ENCODE peak calls at places on chromosomes 2 and 18, in nine cellular contexts. B is fibroblast of lung; H is ovary; Y is GM12892; U is anterior cingulate cortex; T is WTC11; X is psoas muscle; S is activated CD4-positive, alpha-beta T cell treated with anti-CD3 and anti-CD28 coated beads for 36 hours; Z is cardiac fibroblast. P is an unnamed sample.

GRCh38 chr2:9234680-9235387 is 28.2 kb downstream of the ASAP2 start:
- DNase-seq in B (peak), Y (no peak), Z (peak), T (no peak), H (no peak), S (no peak), X (no peak), U (no peak), P (peak)

GRCh38 chr2:241308267-241308666 is 7.2 kb downstream of the HDLBP start:
- DNase-seq in T (no peak), Z (peak), U (no peak), X (no peak), Y (no peak), S (no peak), B (no peak), H (no peak), P (no peak)

GRCh38 chr2:53740170-53740569 is 27.4 kb upstream of the CHAC2 start:
- DNase-seq in S (no peak), Y (no peak), T (no peak), B (peak), Z (peak), X (no peak), H (no peak), U (no peak), P (no peak)

GRCh38 chr2:197306691-197307030 is 3.9 kb downstream of the ANKRD44 start:
- DNase-seq in X (peak), Y (no peak), S (peak), T (no peak), B (no peak), Z (no peak), H (no peak), U (peak), P (no peak)

GRCh38 chr2:101752708-101753107 is 55.2 kb downstream of the MAP4K4 start:
- DNase-seq in H (no peak), B (no peak), Z (no peak), S (no peak), Y (no peak), U (no peak), T (no peak), X (no peak), P (no peak)

GRCh38 chr2:150234787-150235512 is 252.5 kb downstream of the RND3 start:
- DNase-seq in B (peak), X (no peak), Z (peak), Y (no peak), S (no peak), H (no peak), U (no peak), T (no peak), P (peak)

GRCh38 chr2:240623531-240624010 is 1.7 kb upstream of the GPR35 start:
- DNase-seq in S (peak), B (no peak), X (peak), H (peak), U (no peak), Z (no peak), T (peak), Y (no peak), P (no peak)

GRCh38 chr2:174699993-174700766 is 64.1 kb downstream of the CHRNA1 start:
- DNase-seq in X (no peak), U (no peak), Y (peak), T (no peak), S (peak), H (no peak), B (peak), Z (peak), P (no peak)

GRCh38 chr18:45066868-45067267 is 386.2 kb downstream of the SETBP1 start:
- DNase-seq in X (no peak), S (no peak), T (no peak), Y (no peak), B (no peak), U (no peak), Z (no peak), H (no peak), P (no peak)

GRCh38 chr2:188969236-188970032 is 4.7 kb upstream of the COL3A1 start:
- DNase-seq in H (no peak), B (peak), Z (peak), Y (no peak), X (no peak), T (no peak), U (no peak), S (no peak), P (peak)

GRCh38 chr2:26570083-26570430 is 71.1 kb downstream of the CIB4 start:
- DNase-seq in S (no peak), Y (no peak), Z (no peak), U (no peak), X (no peak), H (no peak), T (no peak), B (no peak), P (no peak)

GRCh38 chr2:100632759-100633158 is 70.0 kb downstream of the PDCL3 start:
- DNase-seq in B (no peak), X (no peak), U (no peak), T (no peak), H (no peak), S (no peak), Z (no peak), Y (no peak), P (no peak)

GRCh38 chr18:50651334-50651733 is 91.4 kb downstream of the MAPK4 start:
- DNase-seq in Y (no peak), S (no peak), X (no peak), B (no peak), H (no peak), U (no peak), Z (no peak), T (no peak), P (no peak)

GRCh38 chr2:33911327-33911726 is 312.2 kb upstream of the FAM98A start:
- DNase-seq in B (no peak), X (no peak), U (no peak), H (no peak), T (no peak), S (no peak), Z (no peak), Y (no peak), P (no peak)

GRCh38 chr18:45686892-45687611 is 36.9 kb upstream of the SLC14A1 start:
- DNase-seq in X (no peak), S (peak), B (no peak), H (no peak), Y (peak), U (no peak), T (no peak), Z (no peak), P (no peak)

GRCh38 chr2:109264595-109265328 is 135.8 kb downstream of the SH3RF3 start:
- DNase-seq in S (no peak), B (peak), T (no peak), Y (no peak), X (no peak), H (peak), Z (peak), U (no peak), P (no peak)

GRCh38 chr18:63452273-63452672 is 24.5 kb upstream of the SERPINB5 start:
- DNase-seq in T (no peak), X (no peak), Z (no peak), Y (no peak), B (no peak), S (no peak), U (no peak), H (no peak), P (no peak)

GRCh38 chr2:27903649-27904544 is 13.4 kb downstream of the BABAM2 start:
- DNase-seq in Z (peak), Y (no peak), S (peak), B (peak), X (no peak), T (no peak), H (no peak), U (no peak), P (no peak)

GRCh38 chr2:173434729-173435345 is 80.2 kb downstream of the CDCA7 start:
- DNase-seq in U (no peak), H (no peak), T (no peak), Z (peak), B (no peak), S (no peak), Y (no peak), X (no peak), P (no peak)

GRCh38 chr2:227906991-227907390 is 35.6 kb downstream of the DAW1 start:
- DNase-seq in H (no peak), S (no peak), Y (no peak), U (no peak), B (no peak), X (no peak), T (no peak), Z (no peak), P (no peak)

GRCh38 chr2:43008388-43008787 is 216.0 kb upstream of the HAAO start:
- DNase-seq in H (no peak), B (no peak), X (no peak), Z (no peak), T (no peak), Y (no peak), U (no peak), S (no peak), P (no peak)

GRCh38 chr2:156779416-156780117 is 343.4 kb downstream of the GPD2 start:
- DNase-seq in X (no peak), T (no peak), U (no peak), Y (no peak), B (no peak), H (no peak), S (no peak), Z (no peak), P (no peak)

GRCh38 chr18:80044072-80044471 is 9.8 kb downstream of the RBFA start:
- DNase-seq in T (no peak), X (no peak), Y (no peak), B (no peak), Z (no peak), S (no peak), U (no peak), H (no peak), P (no peak)

GRCh38 chr2:160076239-160076638 is 13.8 kb upstream of the PLA2R1 start:
- DNase-seq in H (no peak), Z (no peak), Y (no peak), X (no peak), B (no peak), T (no peak), S (no peak), U (no peak), P (no peak)

GRCh38 chr2:9771101-9771449 is 72.2 kb upstream of the TAF1B start:
- DNase-seq in S (no peak), Y (no peak), Z (no peak), T (no peak), H (no peak), X (no peak), B (no peak), U (no peak), P (no peak)

GRCh38 chr18:45690975-45691815 is 32.8 kb upstream of the SLC14A1 start:
- DNase-seq in X (peak), H (peak), U (peak), Z (peak), T (peak), Y (no peak), S (peak), B (peak), P (peak)

GRCh38 chr2:1641498-1641897 is 102.8 kb downstream of the PXDN start:
- DNase-seq in T (no peak), H (no peak), Y (no peak), U (no peak), B (peak), Z (no peak), X (no peak), S (no peak), P (no peak)

GRCh38 chr2:9972621-9973445 is 21.3 kb downstream of the GRHL1 start:
- DNase-seq in Z (peak), Y (no peak), T (no peak), S (peak), U (no peak), B (peak), H (no peak), X (peak), P (no peak)

GRCh38 chr2:172397136-172397825 is 30.1 kb upstream of the ITGA6 start:
- DNase-seq in H (peak), U (no peak), T (no peak), S (no peak), X (no peak), Y (no peak), B (no peak), Z (no peak), P (no peak)

P was measured in HS-27A.